ENCODE peak calls at places on chromosome 3, in ten cellular contexts. W is SK-N-SH, G is tibial nerve, E is sigmoid colon, C is transverse colon, U is A549, L is HepG2, V is ovary, S is H1, X is K562. O is an unnamed sample.

GRCh38 chr3:77655421-77655820 is 615.5 kb downstream of the ROBO2 start:
- DNase-seq in E (no peak), U (no peak), X (no peak), S (no peak), G (no peak), W (no peak), L (no peak), C (no peak), V (no peak), O (no peak)

GRCh38 chr3:177807150-177807875 is 610.0 kb upstream of the TBL1XR1 start:
- DNase-seq in U (no peak), G (no peak), S (no peak), W (no peak), X (no peak), V (no peak), L (no peak), E (no peak), C (no peak), O (no peak)

GRCh38 chr3:161510510-161511260 is 14.1 kb downstream of the OTOL1 start:
- DNase-seq in L (no peak), G (no peak), E (no peak), U (no peak), W (no peak), C (no peak), X (no peak), V (no peak), S (no peak), O (no peak)

GRCh38 chr3:65975031-65975430 is 63.7 kb downstream of the MAGI1 start:
- DNase-seq in X (no peak), E (no peak), W (no peak), G (no peak), C (no peak), V (no peak), U (no peak), L (no peak), S (no peak), O (no peak)

GRCh38 chr3:118842147-118842863 is 192.3 kb downstream of the IGSF11 start:
- DNase-seq in U (peak; percentile 22), S (no peak), L (no peak), C (no peak), G (no peak), V (no peak), W (no peak), E (no peak), X (no peak), O (no peak)

GRCh38 chr3:77372634-77373346 is 332.9 kb downstream of the ROBO2 start:
- DNase-seq in C (no peak), E (no peak), X (no peak), L (no peak), W (no peak), U (no peak), V (no peak), G (no peak), S (no peak), O (no peak)

GRCh38 chr3:127371338-127371737 is 83.5 kb upstream of the PRR20G start:
- DNase-seq in E (no peak), X (no peak), U (no peak), W (no peak), C (no peak), S (no peak), L (no peak), V (no peak), G (no peak), O (no peak)

GRCh38 chr3:151086484-151087456 is 1.3 kb downstream of the MED12L start:
- DNase-seq in G (peak; percentile 55), U (peak; percentile 88), C (peak; percentile 61), X (peak; percentile 18), V (peak; percentile 62), L (peak; percentile 70), S (no peak), E (peak; percentile 84), W (peak; percentile 89), O (peak; percentile 67)

GRCh38 chr3:31648286-31648968 is 115.7 kb downstream of the STT3B start:
- DNase-seq in C (no peak), W (no peak), U (no peak), E (no peak), X (no peak), S (no peak), G (no peak), L (no peak), V (no peak), O (no peak)

GRCh38 chr3:31653464-31653863 is 120.7 kb downstream of the STT3B start:
- DNase-seq in X (no peak), E (no peak), W (no peak), V (no peak), U (no peak), G (no peak), S (no peak), C (no peak), L (peak; percentile 50), O (no peak)

GRCh38 chr3:31654998-31655397 is 122.3 kb downstream of the STT3B start:
- DNase-seq in U (no peak), L (no peak), G (no peak), C (no peak), W (no peak), V (no peak), X (no peak), S (no peak), E (no peak), O (no peak)

DNA sequence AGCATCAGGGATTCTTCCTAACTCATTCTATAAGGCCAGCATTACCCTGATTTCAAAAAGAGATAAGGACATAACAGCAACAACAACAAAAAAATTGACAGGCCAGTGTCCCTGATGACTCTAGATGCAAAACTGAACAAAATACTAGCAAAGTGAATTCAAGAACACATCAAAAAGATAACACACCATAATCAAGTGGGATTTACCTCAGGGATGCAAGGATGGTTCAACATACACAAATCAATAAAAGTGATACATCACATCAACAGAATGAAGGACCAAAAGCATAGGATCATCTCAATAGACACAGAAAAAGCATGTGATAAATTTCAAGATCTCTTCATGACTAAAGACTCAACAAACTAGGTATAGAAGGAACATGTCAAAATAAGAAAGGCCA is 119.6 kb downstream of the STT3B start:
- DNase-seq in W (no peak), C (no peak), E (no peak), S (no peak), U (no peak), V (no peak), G (no peak), L (no peak), X (no peak), O (no peak)
- H3K9me3 ChIP-seq in W (peaks cover 39% of the 10 kb centered on the region), C (peaks cover 62% of the 10 kb centered on the region), E (peaks cover 15% of the 10 kb centered on the region), S (peaks cover 35% of the 10 kb centered on the region), U (peaks cover 79% of the 10 kb centered on the region), V (no peaks in the 10 kb centered on the region), G (peaks cover 55% of the 10 kb centered on the region), L (peaks cover 35% of the 10 kb centered on the region), X (peaks cover 24% of the 10 kb centered on the region), O (peaks cover 90% of the 10 kb centered on the region)

GRCh38 chr3:185815391-185816282 is 9.2 kb downstream of the IGF2BP2 start:
- DNase-seq in X (peak; percentile 59), S (no peak), G (no peak), U (no peak), W (no peak), L (no peak), C (no peak), E (no peak), V (no peak), O (no peak)

GRCh38 chr3:185818267-185818875 is 6.5 kb downstream of the IGF2BP2 start:
- DNase-seq in W (no peak), G (no peak), L (no peak), X (no peak), C (no peak), V (no peak), U (no peak), E (no peak), S (no peak), O (no peak)

GRCh38 chr3:185813691-185814215 is 11.1 kb downstream of the IGF2BP2 start:
- DNase-seq in W (no peak), C (no peak), V (no peak), X (peak; percentile 48), L (peak; percentile 45), E (no peak), S (peak; percentile 59), U (no peak), G (no peak), O (no peak)

GRCh38 chr3:185807455-185808068 is 17.3 kb downstream of the IGF2BP2 start:
- DNase-seq in X (no peak), U (peak; percentile 33), C (no peak), L (no peak), G (no peak), V (no peak), S (peak; percentile 88), E (no peak), W (no peak), O (no peak)

GRCh38 chr3:185813205-185813604 is 11.6 kb downstream of the IGF2BP2 start:
- DNase-seq in L (no peak), V (no peak), W (no peak), C (no peak), S (no peak), G (no peak), E (no peak), U (no peak), X (no peak), O (no peak)
- TF ChIP-seq EP300 in L (no peak), V (no peak), W (no peak), C (no peak), S (no peak), G (no peak), E (no peak), U (no peak), X (no peak), O (no peak)

GRCh38 chr3:10770981-10771380 is 45.0 kb upstream of the SLC6A11 start:
- DNase-seq in X (no peak), U (no peak), V (no peak), S (no peak), L (no peak), W (no peak), E (no peak), G (no peak), C (no peak), O (no peak)

GRCh38 chr3:10770547-10770946 is 45.5 kb upstream of the SLC6A11 start:
- DNase-seq in V (no peak), C (no peak), L (no peak), S (no peak), E (no peak), U (no peak), W (no peak), G (no peak), X (no peak), O (no peak)

GRCh38 chr3:10774129-10774670 is 41.8 kb upstream of the SLC6A11 start:
- DNase-seq in U (no peak), L (no peak), G (no peak), V (no peak), C (no peak), E (no peak), X (no peak), W (no peak), S (no peak), O (no peak)

GRCh38 chr3:10772230-10773161 is 43.5 kb upstream of the SLC6A11 start:
- DNase-seq in V (no peak), X (no peak), W (peak; percentile 58), L (peak; percentile 52), G (no peak), U (peak; percentile 43), S (peak; percentile 43), E (no peak), C (no peak), O (no peak)

DNA sequence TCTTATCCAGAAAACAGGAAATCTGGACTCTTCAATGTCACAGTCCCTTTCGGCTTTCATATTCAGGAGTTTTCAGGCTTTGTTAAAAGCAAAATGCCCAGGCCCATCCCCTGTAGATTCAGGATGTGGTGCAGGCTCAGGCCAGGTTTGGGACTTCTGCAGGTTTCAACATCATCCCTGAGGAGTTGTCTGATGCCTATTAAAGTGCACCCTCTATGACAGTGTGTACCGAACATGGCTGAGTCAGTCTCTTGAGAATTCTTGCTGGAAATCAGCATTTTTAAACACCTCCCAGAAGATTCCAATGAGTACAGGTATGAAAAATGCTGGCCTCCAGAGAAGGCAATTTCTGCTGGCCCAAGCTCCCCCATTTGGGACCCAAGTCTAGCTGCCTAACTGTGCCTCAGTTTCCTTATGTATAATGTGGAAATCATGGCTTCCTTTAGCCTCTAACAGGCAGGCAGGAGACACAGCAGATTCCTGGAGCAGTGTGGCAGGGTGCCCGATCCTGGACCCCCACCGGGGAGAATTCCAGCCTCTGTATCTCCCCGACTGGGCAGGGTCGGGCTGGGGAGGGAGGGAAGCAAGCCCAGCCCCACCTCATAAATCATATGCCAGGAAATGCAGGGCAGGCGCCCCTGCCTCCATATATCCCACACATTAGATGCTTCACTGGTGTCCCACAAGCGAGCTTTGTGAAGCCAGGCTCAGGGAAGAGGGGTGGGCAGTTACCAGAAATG is 44.4 kb upstream of the SLC6A11 start:
- DNase-seq in G (no peak), X (no peak), W (no peak), L (no peak), V (no peak), S (no peak), U (no peak), C (no peak), E (no peak), O (no peak)
- H3K9me3 ChIP-seq in G (no peaks in the 10 kb centered on the region), X (no peaks in the 10 kb centered on the region), W (no peaks in the 10 kb centered on the region), L (no peaks in the 10 kb centered on the region), V (no peaks in the 10 kb centered on the region), S (no peaks in the 10 kb centered on the region), U (no peaks in the 10 kb centered on the region), C (no peaks in the 10 kb centered on the region), E (peaks cover 2% of the 10 kb centered on the region), O (peaks cover 10% of the 10 kb centered on the region)

GRCh38 chr3:170584585-170585007 is 1.3 kb downstream of the SLC7A14 start:
- DNase-seq in E (peak; percentile 62), U (peak; percentile 26), S (no peak), C (peak; percentile 42), L (peak; percentile 37), W (peak; percentile 42), X (peak; percentile 74), G (peak; percentile 60), V (peak; percentile 74), O (peak; percentile 64)

GRCh38 chr3:170585008-170585936 is 603 bp downstream of the SLC7A14 start:
- DNase-seq in X (no peak), G (no peak), S (no peak), E (no peak), V (no peak), C (no peak), W (peak; percentile 82), L (no peak), U (no peak), O (no peak)

GRCh38 chr3:170589113-170589512 is 3.2 kb upstream of the SLC7A14 start:
- DNase-seq in W (no peak), C (no peak), U (no peak), L (no peak), E (no peak), S (no peak), G (no peak), V (no peak), X (no peak), O (no peak)

DNA sequence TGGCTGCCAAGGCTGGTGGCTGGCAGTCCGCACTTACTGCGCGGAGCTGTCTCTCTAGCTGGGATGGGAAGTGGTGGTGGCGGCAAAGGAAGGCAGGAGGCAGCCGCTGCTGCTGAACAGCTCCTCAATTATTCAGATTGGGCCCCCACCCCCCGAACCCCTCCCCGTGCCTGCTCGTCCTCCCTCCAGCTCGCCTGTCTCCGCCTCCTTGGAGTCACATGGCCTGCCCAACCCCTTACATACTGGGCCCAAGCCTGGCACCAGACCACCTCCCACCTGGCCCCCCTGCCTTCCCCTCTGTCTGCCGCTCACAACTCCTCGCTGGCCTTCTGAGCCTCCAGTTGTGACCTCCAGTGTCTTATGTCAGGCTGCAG is at the start of gene SLC7A14:
- DNase-seq in E (no peak), S (no peak), W (peak; percentile 89), G (no peak), C (no peak), U (no peak), X (no peak), L (no peak), V (no peak), O (no peak)
- TF ChIP-seq EP300 in E (no peak), S (no peak), W (no peak), G (no peak), C (no peak), U (no peak), X (no peak), L (no peak), V (no peak), O (no peak)